ENCODE peak calls at places on chromosomes 12 and 14, in nine cellular contexts. D, V, O, N, L, X, P, B and F are unnamed samples.

GRCh38 chr14:36383674-36384421 is 63.4 kb upstream of the MBIP start:
- DNase-seq in D (no peak), X (no peak), L (peak; percentile 67), P (no peak), V (no peak), B (no peak), N (no peak), O (peak; percentile 85), F (no peak)

GRCh38 chr14:100827751-100828447 is 2.0 kb downstream of the MEG3 start:
- DNase-seq in V (peak; percentile 72), B (no peak), L (no peak), O (no peak), D (no peak), X (no peak), N (peak; percentile 77), P (peak; percentile 66), F (peak; percentile 85)

GRCh38 chr12:129535351-129535750 is 368.5 kb downstream of the TMEM132D start:
- DNase-seq in D (no peak), P (no peak), O (no peak), N (no peak), L (no peak), B (no peak), X (no peak), V (no peak), F (no peak)

GRCh38 chr12:96422192-96422591 is 22.0 kb upstream of the CDK17 start:
- DNase-seq in P (no peak), X (no peak), B (no peak), N (peak; percentile 87), O (no peak), D (no peak), L (no peak), V (peak; percentile 89), F (no peak)

GRCh38 chr14:91228112-91229004 is 16.1 kb downstream of the GPR68 start:
- DNase-seq in D (peak; percentile 74), L (no peak), O (no peak), V (peak; percentile 75), B (no peak), P (no peak), N (peak; percentile 62), X (no peak), F (no peak)

GRCh38 chr14:62077676-62078261 is 315.5 kb downstream of the SNAPC1 start:
- DNase-seq in L (no peak), X (no peak), V (no peak), P (no peak), N (no peak), D (no peak), O (no peak), B (no peak), F (no peak)

GRCh38 chr12:77087427-77087826 is 22.1 kb upstream of the E2F7 start:
- DNase-seq in D (no peak), N (peak; percentile 95), V (peak; percentile 38), P (no peak), O (no peak), X (no peak), B (no peak), L (no peak), F (no peak)

GRCh38 chr12:9124346-9125031 is 8.8 kb upstream of the A2M start:
- DNase-seq in L (no peak), B (no peak), X (no peak), N (no peak), O (peak; percentile 48), D (no peak), P (peak; percentile 73), V (no peak), F (no peak)

GRCh38 chr12:32947203-32947795 is 50.7 kb upstream of the PKP2 start:
- DNase-seq in L (no peak), X (no peak), O (no peak), D (no peak), N (no peak), P (no peak), B (no peak), V (no peak), F (no peak)

GRCh38 chr14:78611796-78612571 is 441.8 kb downstream of the NRXN3 start:
- DNase-seq in O (no peak), B (no peak), V (no peak), D (no peak), P (no peak), X (no peak), N (peak; percentile 12), L (no peak), F (no peak)

GRCh38 chr12:19223018-19223417 is 93.5 kb downstream of the PLEKHA5 start:
- DNase-seq in D (no peak), O (no peak), N (no peak), X (no peak), P (no peak), B (no peak), L (no peak), V (peak; percentile 43), F (no peak)

GRCh38 chr12:20369164-20370000 is 1.0 kb downstream of the PDE3A start:
- DNase-seq in D (no peak), P (peak; percentile 95), N (peak; percentile 43), L (peak; percentile 65), V (peak; percentile 85), X (peak; percentile 84), O (peak; percentile 78), B (peak; percentile 27), F (peak; percentile 50)

GRCh38 chr12:47238665-47239064 is 158.9 kb upstream of the AMIGO2 start:
- DNase-seq in L (no peak), X (no peak), B (no peak), N (peak; percentile 59), V (no peak), D (no peak), O (no peak), P (no peak), F (no peak)

GRCh38 chr14:79543966-79544365 is 667.3 kb downstream of the DIO2 start:
- DNase-seq in D (no peak), X (no peak), B (no peak), N (peak; percentile 61), O (no peak), V (peak; percentile 10), L (no peak), P (no peak), F (no peak)

DNA sequence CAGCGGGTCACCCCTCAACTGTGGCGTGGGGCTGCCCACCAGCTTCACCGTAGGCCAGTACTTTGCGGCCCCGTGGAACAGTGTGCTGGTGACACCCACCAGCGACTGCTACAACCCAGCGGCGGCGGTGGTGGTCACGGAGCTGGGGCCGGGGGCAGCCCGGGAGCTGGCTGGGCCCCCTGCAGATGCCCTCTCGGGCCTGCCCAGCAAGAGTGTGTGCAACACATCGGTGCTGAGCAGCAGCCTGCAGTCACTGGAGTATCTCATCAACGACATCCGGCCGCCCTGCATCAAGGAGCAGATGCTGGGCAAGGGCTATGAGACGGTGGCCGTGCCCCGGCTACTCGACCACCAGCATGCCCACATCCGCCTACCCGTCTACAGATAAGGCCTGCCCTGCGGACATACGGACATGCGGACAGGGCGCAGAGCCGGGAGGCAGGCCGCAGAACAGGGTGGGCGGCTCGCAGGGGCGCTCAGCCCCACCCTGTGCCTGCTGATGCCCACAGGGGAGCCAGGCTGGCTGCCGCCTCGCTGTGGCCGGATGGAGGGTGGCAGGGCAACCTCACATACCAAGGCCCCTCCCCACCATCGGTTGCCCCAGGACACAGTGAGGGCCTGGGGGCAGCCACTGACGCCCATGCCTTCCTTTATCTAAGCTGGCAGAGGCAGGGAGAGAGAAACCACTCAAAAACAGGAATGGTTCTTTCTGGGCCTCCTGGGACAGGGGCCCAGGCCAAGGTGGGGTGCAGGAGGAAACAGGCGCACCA is 55.5 kb downstream of the FAM222A start:
- DNase-seq in B (peak; percentile 23), L (no peak), D (no peak), X (no peak), V (no peak), P (peak; percentile 71), N (no peak), O (no peak), F (no peak)
- H3K27ac ChIP-seq in B (no peak overlapping the region), L (no peak overlapping the region), D (no peak overlapping the region), X (no peak overlapping the region), V (no peak overlapping the region), P (no peak overlapping the region), N (no peak overlapping the region), O (no peak overlapping the region), F (no peak overlapping the region)

DNA sequence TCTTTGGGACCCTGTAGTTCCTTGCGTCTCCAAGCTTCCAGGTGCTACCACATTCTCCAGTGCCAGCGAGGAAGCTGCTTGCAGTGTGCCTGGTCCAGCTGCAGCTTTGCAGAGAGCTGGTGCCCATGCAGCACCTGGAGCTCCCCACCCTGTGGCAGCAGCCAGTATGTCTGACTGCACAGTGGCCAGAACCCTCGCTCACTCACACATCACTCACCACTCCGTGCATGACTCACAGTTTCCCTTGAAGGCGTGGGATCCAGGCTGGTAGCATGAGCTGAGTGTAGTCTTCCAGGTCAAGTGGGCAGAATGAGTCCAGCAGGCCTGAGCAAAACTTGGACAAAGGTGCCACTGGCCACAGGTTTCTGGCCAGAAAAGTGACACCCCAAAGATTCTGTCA is 33.6 kb downstream of the SDR9C7 start:
- DNase-seq in O (no peak), D (no peak), N (no peak), B (no peak), P (no peak), V (peak; percentile 83), L (no peak), X (no peak), F (no peak)
- TF ChIP-seq CTCF in O (no peak), D (no peak), N (no peak), B (no peak), P (no peak), V (no peak), L (no peak), X (no peak), F (no peak)

GRCh38 chr12:24488091-24488596 is 460.8 kb downstream of the BCAT1 start:
- DNase-seq in O (peak; percentile 42), P (no peak), N (peak; percentile 43), V (no peak), X (no peak), L (no peak), D (no peak), B (no peak), F (no peak)
- H3K27ac ChIP-seq in O (no peak overlapping the region), P (no peak overlapping the region), N (peak overlapping the region; percentile 53), V (no peak overlapping the region), X (no peak overlapping the region), L (no peak overlapping the region), D (no peak overlapping the region), B (no peak overlapping the region), F (no peak overlapping the region)

DNA sequence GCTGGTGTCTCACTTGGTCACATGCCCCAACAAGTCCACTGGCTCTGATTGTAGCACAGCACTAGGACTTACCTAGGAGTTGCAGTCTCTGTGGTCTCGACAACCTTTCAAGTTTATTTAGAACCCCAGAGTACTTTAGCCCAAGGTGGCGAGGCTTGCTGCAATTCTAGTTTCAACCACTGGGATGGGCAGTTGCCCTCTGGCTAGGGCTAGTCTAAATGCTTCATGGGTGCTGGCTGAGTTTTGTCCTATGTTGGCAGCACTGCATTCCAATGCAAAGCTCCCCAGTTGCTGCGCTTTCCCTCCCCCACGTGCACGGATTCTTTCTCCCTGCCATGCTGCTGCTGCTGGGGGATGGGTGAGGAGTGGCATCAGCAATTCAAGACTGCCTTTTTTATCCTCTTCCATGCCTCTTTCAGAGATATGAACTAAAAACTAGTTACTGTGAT is 207.9 kb downstream of the SYNE2 start:
- DNase-seq in P (no peak), N (no peak), B (no peak), X (peak; percentile 42), L (no peak), O (no peak), D (no peak), V (peak; percentile 10), F (no peak)
- TF ChIP-seq CTCF in P (peak; percentile 50), N (peak; percentile 29), B (peak; percentile 12), X (peak; percentile 65), L (peak; percentile 15), O (peak; percentile 53), D (no peak), V (peak; percentile 53), F (no peak)

DNA sequence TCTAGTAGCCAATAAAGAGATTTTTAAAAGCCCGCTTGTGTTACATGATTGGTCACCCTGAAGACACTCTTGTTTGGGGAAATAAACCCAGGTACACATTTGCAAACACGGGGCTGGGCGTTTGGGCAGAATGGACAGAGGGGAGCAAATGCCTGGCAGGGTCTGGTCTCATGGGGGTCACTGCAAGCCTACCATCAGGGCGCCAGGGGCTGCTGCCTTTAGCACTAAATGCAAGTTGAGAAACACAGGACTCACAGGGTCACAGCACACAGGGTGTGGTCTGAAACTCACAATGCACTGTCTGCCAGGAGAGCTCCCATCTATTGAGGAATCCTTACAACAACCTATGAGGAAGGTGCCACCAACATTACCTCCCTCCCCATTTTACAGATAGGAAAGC is 62.6 kb downstream of the CHGA start:
- DNase-seq in P (peak; percentile 35), N (no peak), V (no peak), B (no peak), L (no peak), X (no peak), D (no peak), O (peak; percentile 23), F (no peak)
- H3K27ac ChIP-seq in P (no peak overlapping the region), N (no peak overlapping the region), V (no peak overlapping the region), B (no peak overlapping the region), L (no peak overlapping the region), X (peak overlapping the region; percentile 61), D (no peak overlapping the region), O (no peak overlapping the region), F (peak overlapping the region; percentile 72)